ENCODE peak calls at places on chromosomes 1 and 21, in six cellular contexts. C is A549, K is H1, O is SK-N-SH, Q is ovary, M is stomach. U is an unnamed sample.

GRCh38 chr1:223339861-223340260 is 24.1 kb downstream of the SUSD4 start:
- DNase-seq in C (no peak), K (no peak), O (no peak), Q (no peak), M (no peak), U (no peak)

GRCh38 chr1:77489910-77490309 is 192.5 kb downstream of the ZZZ3 start:
- DNase-seq in C (no peak), K (no peak), O (no peak), Q (no peak), M (no peak), U (no peak)

GRCh38 chr1:229186373-229187056 is 84.4 kb upstream of the RAB4A start:
- DNase-seq in C (no peak), K (no peak), O (no peak), Q (no peak), M (no peak), U (no peak)

GRCh38 chr1:167136191-167136614 is 42.3 kb downstream of the STYXL2 start:
- DNase-seq in C (no peak), K (no peak), O (no peak), Q (no peak), M (no peak), U (peak)

GRCh38 chr1:228416217-228416971 is at the start of gene TRIM17:
- DNase-seq in C (no peak), K (peak), O (peak), Q (peak), M (no peak), U (no peak)

GRCh38 chr1:75992312-75992711 is 60.1 kb upstream of the ASB17 start:
- DNase-seq in C (no peak), K (no peak), O (no peak), Q (no peak), M (no peak), U (no peak)

GRCh38 chr1:181541947-181542346 is 58.6 kb downstream of the CACNA1E start:
- DNase-seq in C (no peak), K (no peak), O (no peak), Q (no peak), M (no peak), U (no peak)

GRCh38 chr1:61424382-61424781 is 300.6 kb downstream of the TM2D1 start:
- DNase-seq in C (no peak), K (no peak), O (no peak), Q (no peak), M (no peak), U (peak)

GRCh38 chr1:63326473-63327380 is 4.4 kb downstream of the FOXD3 start:
- DNase-seq in C (no peak), K (peak), O (peak), Q (no peak), M (no peak), U (no peak)

GRCh38 chr1:153985341-153985912 is 712 bp downstream of the RAB13 start:
- DNase-seq in C (no peak), K (peak), O (no peak), Q (peak), M (no peak), U (no peak)

GRCh38 chr21:36873511-36873910 is 93.0 kb downstream of the HLCS start:
- DNase-seq in C (no peak), K (no peak), O (no peak), Q (no peak), M (no peak), U (no peak)

GRCh38 chr1:63912643-63913042 is 138.8 kb downstream of the ROR1 start:
- DNase-seq in C (no peak), K (no peak), O (no peak), Q (no peak), M (no peak), U (no peak)

GRCh38 chr1:168365719-168366474 is 85.2 kb downstream of the TBX19 start:
- DNase-seq in C (peak), K (no peak), O (no peak), Q (no peak), M (no peak), U (no peak)

GRCh38 chr1:145705634-145706033 is 1.5 kb downstream of the PDZK1 start:
- DNase-seq in C (no peak), K (no peak), O (no peak), Q (no peak), M (no peak), U (no peak)

GRCh38 chr1:156709743-156710489 is 4.5 kb upstream of the CRABP2 start:
- DNase-seq in C (peak), K (no peak), O (peak), Q (no peak), M (peak), U (no peak)

GRCh38 chr1:29983366-29983765 is 740.0 kb downstream of the MATN1 start:
- DNase-seq in C (no peak), K (peak), O (no peak), Q (no peak), M (no peak), U (peak)

GRCh38 chr1:23019851-23020625 is 770 bp downstream of the KDM1A start:
- DNase-seq in C (peak), K (no peak), O (peak), Q (peak), M (no peak), U (no peak)

GRCh38 chr1:46403916-46404315 is 9.8 kb downstream of the FAAH start:
- DNase-seq in C (no peak), K (no peak), O (no peak), Q (no peak), M (no peak), U (no peak)

GRCh38 chr1:84143796-84144565 is at the start of gene PRKACB:
- DNase-seq in C (no peak), K (no peak), O (no peak), Q (no peak), M (no peak), U (no peak)

GRCh38 chr1:231395051-231395995 is 26.8 kb downstream of the EGLN1 start:
- DNase-seq in C (peak), K (no peak), O (no peak), Q (no peak), M (no peak), U (no peak)

GRCh38 chr1:167555971-167556714 is 2.6 kb upstream of the CREG1 start:
- DNase-seq in C (peak), K (peak), O (peak), Q (peak), M (peak), U (no peak)

GRCh38 chr1:41726899-41727748 is 191.6 kb downstream of the HIVEP3 start:
- DNase-seq in C (no peak), K (no peak), O (no peak), Q (no peak), M (peak), U (no peak)

GRCh38 chr21:41605178-41605933 is 97.4 kb upstream of the TMPRSS2 start:
- DNase-seq in C (no peak), K (no peak), O (no peak), Q (no peak), M (peak), U (no peak)

GRCh38 chr1:7561331-7561921 is 209.7 kb upstream of the VAMP3 start:
- DNase-seq in C (peak), K (peak), O (peak), Q (no peak), M (no peak), U (no peak)

GRCh38 chr1:116218922-116219321 is 107.7 kb downstream of the MAB21L3 start:
- DNase-seq in C (peak), K (no peak), O (no peak), Q (no peak), M (peak), U (no peak)

GRCh38 chr1:47229031-47229831 is 2.8 kb downstream of the TAL1 start:
- DNase-seq in C (no peak), K (peak), O (no peak), Q (no peak), M (no peak), U (no peak)

GRCh38 chr1:53459321-53460175 is at the start of gene DMRTB1:
- DNase-seq in C (no peak), K (no peak), O (no peak), Q (no peak), M (no peak), U (no peak)

GRCh38 chr1:195618287-195618686 is 990.0 kb downstream of the KCNT2 start:
- DNase-seq in C (no peak), K (no peak), O (no peak), Q (no peak), M (no peak), U (no peak)

GRCh38 chr1:209040351-209040750 is 543.2 kb upstream of the CAMK1G start:
- DNase-seq in C (no peak), K (no peak), O (no peak), Q (no peak), M (no peak), U (no peak)

GRCh38 chr1:175792126-175792525 is 48.7 kb upstream of the TNR start:
- DNase-seq in C (no peak), K (no peak), O (peak), Q (no peak), M (no peak), U (no peak)

GRCh38 chr1:27166351-27166802 is 11.5 kb upstream of the SLC9A1 start:
- DNase-seq in C (no peak), K (no peak), O (no peak), Q (no peak), M (no peak), U (no peak)

GRCh38 chr1:63731117-63732043 is 42.4 kb upstream of the ROR1 start:
- DNase-seq in C (peak), K (no peak), O (no peak), Q (peak), M (no peak), U (no peak)

GRCh38 chr1:54047384-54048315 is 5.4 kb downstream of the TMEM59 start:
- DNase-seq in C (no peak), K (no peak), O (no peak), Q (no peak), M (no peak), U (no peak)

GRCh38 chr1:24190970-24191570 is 4.0 kb upstream of the IFNLR1 start:
- DNase-seq in C (no peak), K (no peak), O (no peak), Q (no peak), M (no peak), U (no peak)

GRCh38 chr21:46057111-46057709 is 40.7 kb upstream of the COL6A2 start:
- DNase-seq in C (no peak), K (no peak), O (no peak), Q (peak), M (no peak), U (no peak)

GRCh38 chr1:50517488-50517887 is 94.2 kb upstream of the DMRTA2 start:
- DNase-seq in C (no peak), K (no peak), O (no peak), Q (no peak), M (no peak), U (no peak)

GRCh38 chr1:54229281-54229891 is 29.4 kb downstream of the MRPL37 start:
- DNase-seq in C (peak), K (no peak), O (peak), Q (peak), M (no peak), U (no peak)

GRCh38 chr1:1768249-1768992 is 9.8 kb downstream of the NADK start:
- DNase-seq in C (no peak), K (no peak), O (no peak), Q (no peak), M (no peak), U (no peak)

GRCh38 chr1:100065969-100066227 is 66.8 kb downstream of the SASS6 start:
- DNase-seq in C (no peak), K (no peak), O (no peak), Q (no peak), M (no peak), U (no peak)

GRCh38 chr21:21612446-21612845 is 614.2 kb downstream of the NCAM2 start:
- DNase-seq in C (no peak), K (no peak), O (no peak), Q (no peak), M (no peak), U (no peak)

DNA sequence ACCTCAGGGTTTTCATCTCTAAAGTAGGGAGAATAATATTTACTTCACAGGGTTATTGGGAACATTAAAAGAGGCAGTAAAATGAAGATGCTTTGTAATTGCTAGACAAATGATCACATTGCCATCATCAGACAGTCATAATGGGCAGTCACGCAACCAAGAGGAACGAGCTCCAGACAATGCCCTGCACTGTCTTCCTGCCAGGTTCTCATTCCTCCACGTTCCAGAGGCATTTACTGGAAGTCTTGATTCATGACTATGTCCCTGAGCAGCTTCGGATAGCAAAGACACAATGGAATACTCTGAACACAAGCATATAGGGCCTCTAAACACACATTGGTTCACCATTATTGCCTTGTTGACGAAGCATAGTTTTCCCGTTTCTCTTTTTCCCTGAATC is 389.7 kb downstream of the NTNG1 start:
- DNase-seq in C (no peak), K (no peak), O (no peak), Q (no peak), M (no peak), U (no peak)
- TF ChIP-seq EP300 in C (no peak), K (no peak), O (no peak), Q (no peak), M (no peak), U (no peak)

GRCh38 chr1:18293291-18293690 is 185.7 kb downstream of the IGSF21 start:
- DNase-seq in C (no peak), K (no peak), O (no peak), Q (no peak), M (no peak), U (no peak)
- TF ChIP-seq CTCF in C (no peak), K (no peak), O (no peak), Q (no peak), M (no peak), U (no peak)

DNA sequence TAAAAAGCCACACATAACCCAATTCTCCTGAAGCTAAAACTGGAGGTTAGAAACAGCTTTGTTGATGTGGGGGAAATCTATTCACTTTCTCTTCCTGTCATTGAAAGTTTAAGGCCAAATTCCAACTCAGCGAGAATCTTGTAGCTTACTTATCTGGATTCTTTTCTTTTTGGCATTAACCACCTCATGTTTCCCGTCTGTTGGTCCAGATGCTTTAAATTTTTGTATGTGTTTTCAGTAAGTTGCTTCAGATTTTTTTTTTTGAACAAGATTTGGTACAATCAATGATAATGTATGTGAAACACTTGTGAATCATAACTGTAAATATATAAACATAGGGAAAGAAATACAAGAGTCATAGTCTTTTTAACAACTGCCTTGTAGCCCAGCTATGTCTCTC is 33.7 kb upstream of the NEK7 start:
- DNase-seq in C (no peak), K (no peak), O (no peak), Q (no peak), M (no peak), U (no peak)
- H3K4me3 ChIP-seq in C (no peak), K (no peak), O (no peak), Q (no peak), M (no peak), U (no peak)

GRCh38 chr21:38756746-38757145 is 49.0 kb upstream of the ETS2 start:
- DNase-seq in C (peak), K (no peak), O (no peak), Q (no peak), M (no peak), U (no peak)
- TF ChIP-seq EP300 in C (no peak), K (no peak), O (no peak), Q (no peak), M (no peak), U (no peak)

GRCh38 chr1:155051777-155052398 is 772 bp downstream of the ADAM15 start:
- DNase-seq in C (no peak), K (no peak), O (peak), Q (peak), M (peak), U (no peak)

GRCh38 chr1:155050560-155051341 is at the start of gene ADAM15:
- DNase-seq in C (peak), K (peak), O (peak), Q (peak), M (peak), U (no peak)

GRCh38 chr1:155053531-155054105 is 2.5 kb downstream of the ADAM15 start:
- DNase-seq in C (no peak), K (no peak), O (no peak), Q (no peak), M (no peak), U (no peak)

GRCh38 chr1:155051342-155051776 is 243 bp downstream of the ADAM15 start:
- DNase-seq in C (no peak), K (no peak), O (no peak), Q (no peak), M (no peak), U (no peak)

GRCh38 chr1:155052412-155053400 is 1.6 kb downstream of the ADAM15 start:
- DNase-seq in C (peak), K (no peak), O (peak), Q (no peak), M (no peak), U (no peak)
- TF ChIP-seq CTCF in C (peak), K (no peak), O (peak), Q (no peak), M (no peak), U (peak)

DNA sequence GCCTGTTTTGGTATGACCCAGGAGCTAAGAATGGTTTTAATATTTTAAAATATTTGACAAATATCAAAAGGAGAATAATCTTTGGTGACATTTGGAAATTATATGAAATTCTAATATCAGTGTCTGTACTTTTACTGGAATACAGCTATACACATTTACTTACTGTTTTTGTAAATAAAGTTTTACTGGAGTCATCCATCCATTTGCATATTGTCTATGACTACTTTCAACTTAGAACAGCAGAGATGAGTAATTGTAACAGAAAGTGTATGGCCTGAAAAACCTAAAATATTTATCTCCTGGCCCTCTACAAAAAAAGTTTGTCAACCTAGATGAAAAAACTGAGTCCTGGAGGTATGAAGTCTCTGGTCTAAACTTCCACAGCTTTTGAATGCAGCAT is 5.8 kb upstream of the MAP3K7CL start:
- DNase-seq in C (no peak), K (no peak), O (no peak), Q (no peak), M (no peak), U (no peak)
- H3K4me3 ChIP-seq in C (no peak), K (no peak), O (no peak), Q (no peak), M (no peak), U (no peak)

GRCh38 chr1:211548321-211549091 is 30.5 kb downstream of the SLC30A1 start:
- DNase-seq in C (no peak), K (no peak), O (no peak), Q (no peak), M (no peak), U (no peak)
- TF ChIP-seq EP300 in C (no peak), K (no peak), O (no peak), Q (no peak), M (no peak), U (no peak)

DNA sequence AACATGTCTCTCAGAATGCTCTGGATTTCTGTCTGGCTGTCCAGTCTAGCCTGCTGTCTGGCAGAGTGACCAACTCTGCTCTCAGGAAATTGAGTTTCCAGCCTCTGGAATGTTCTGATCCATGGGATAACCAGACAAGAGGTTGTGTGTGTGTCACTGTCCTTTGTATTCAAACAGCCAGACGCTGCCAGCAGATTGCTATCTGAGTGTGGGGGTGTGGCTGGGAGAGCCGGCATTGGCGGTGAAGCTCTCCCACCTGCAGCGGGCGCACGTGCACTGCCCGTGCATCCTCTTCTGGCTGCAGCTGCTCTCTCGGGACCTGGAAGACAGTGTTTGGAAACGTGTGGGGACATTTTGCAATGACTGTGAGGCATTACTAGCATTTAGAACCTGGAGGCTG is 26.1 kb downstream of the PKP1 start:
- DNase-seq in C (peak), K (peak), O (peak), Q (peak), M (peak), U (no peak)
- TF ChIP-seq CTCF in C (no peak), K (peak), O (peak), Q (no peak), M (no peak), U (no peak)

GRCh38 chr1:160755864-160756616 is 17.0 kb downstream of the SLAMF7 start:
- DNase-seq in C (no peak), K (no peak), O (no peak), Q (no peak), M (no peak), U (no peak)
- H3K4me3 ChIP-seq in C (no peak), K (no peak), O (no peak), Q (no peak), M (no peak), U (no peak)

DNA sequence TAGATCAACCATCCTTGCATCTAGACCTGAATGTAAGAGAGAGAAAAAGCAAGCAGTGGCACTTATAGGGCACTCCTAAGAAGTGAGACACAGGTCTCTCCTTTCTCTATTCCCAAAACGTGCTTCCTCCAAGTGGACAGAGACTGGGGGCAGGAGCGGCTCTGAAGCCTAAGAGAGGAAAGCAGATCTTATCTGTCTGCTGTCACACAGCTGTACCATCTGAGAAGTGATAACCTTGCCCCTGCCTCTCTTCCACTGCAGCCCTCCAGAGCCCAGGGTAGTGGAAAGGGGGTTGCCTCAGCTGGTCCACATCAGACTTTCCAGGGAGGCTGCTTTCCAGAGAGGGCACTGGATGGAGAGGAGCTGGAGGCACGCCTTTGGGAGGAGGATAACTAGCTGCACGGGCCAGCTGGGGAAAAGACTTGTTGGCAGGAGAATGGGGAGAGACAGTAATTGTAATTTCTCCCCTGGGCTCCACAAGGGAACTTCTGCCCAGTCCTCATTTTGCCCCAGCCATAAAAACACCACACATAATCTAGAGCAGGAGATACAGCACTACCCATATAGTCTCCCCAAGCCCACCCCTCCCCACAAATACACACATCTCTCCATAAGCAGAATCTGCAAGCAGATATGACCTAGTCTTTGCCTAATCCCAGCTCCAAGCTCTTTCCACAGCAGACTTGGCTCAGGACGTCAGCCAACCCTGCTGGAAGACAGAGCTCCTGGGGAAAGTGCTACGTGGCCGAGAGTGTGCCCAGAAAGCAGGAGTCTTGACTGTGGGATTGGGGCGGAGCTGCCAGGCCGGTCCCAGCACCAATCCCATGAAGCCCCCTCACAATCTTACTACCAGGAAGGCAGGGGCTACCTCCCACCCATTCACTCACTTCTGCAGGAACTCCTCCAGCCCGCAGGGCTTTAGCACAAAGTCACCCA is 31.2 kb downstream of the PIK3C2B start:
- DNase-seq in C (no peak), K (no peak), O (peak), Q (no peak), M (no peak), U (no peak)
- TF ChIP-seq EP300 in C (no peak), K (no peak), O (no peak), Q (no peak), M (no peak), U (no peak)

U was measured in esophagus muscularis mucosa.